ENCODE peak calls at places on chromosomes 16 and 17, in five cellular contexts. Q is lower leg skin, W is lower lobe of right lung, U is esophagus squamous epithelium, D is IMR-90. Y is an unnamed sample.

GRCh38 chr17:64707077-64707591 is 45.0 kb upstream of the SMURF2 start:
- DNase-seq in W (peak), Q (peak), U (peak), D (peak), Y (peak)

GRCh38 chr17:9204623-9205329 is 183.5 kb downstream of the NTN1 start:
- DNase-seq in U (no peak), D (no peak), W (no peak), Q (no peak), Y (no peak)

GRCh38 chr17:76414334-76415295 is 30.2 kb downstream of the SPHK1 start:
- DNase-seq in Q (no peak), D (peak), U (no peak), W (no peak), Y (peak)

GRCh38 chr16:11632455-11632921 is 35.8 kb upstream of the SNN start:
- DNase-seq in D (peak), Q (peak), W (peak), U (no peak), Y (peak)

GRCh38 chr17:81517339-81518112 is 4.9 kb upstream of the ACTG1 start:
- DNase-seq in Q (no peak), U (no peak), W (peak), D (no peak), Y (no peak)

GRCh38 chr17:72913315-72913714 is 179.2 kb downstream of the SLC39A11 start:
- DNase-seq in U (no peak), D (no peak), Q (no peak), W (no peak), Y (peak)

GRCh38 chr17:36703860-36704266 is 102.5 kb downstream of the MRM1 start:
- DNase-seq in D (peak), Q (no peak), W (peak), U (no peak), Y (peak)

GRCh38 chr17:9472094-9472493 is 103.5 kb downstream of the STX8 start:
- DNase-seq in D (peak), U (no peak), W (no peak), Q (peak), Y (no peak)

GRCh38 chr16:10314811-10315210 is 71.0 kb upstream of the ATF7IP2 start:
- DNase-seq in Q (no peak), W (no peak), D (no peak), U (no peak), Y (peak)

GRCh38 chr17:76733618-76733957 is 3.5 kb downstream of the SRSF2 start:
- DNase-seq in W (no peak), U (no peak), Q (no peak), D (no peak), Y (no peak)

GRCh38 chr17:82753201-82753464 is 1.3 kb downstream of the TBCD start:
- DNase-seq in Q (no peak), U (no peak), D (no peak), W (no peak), Y (no peak)
- H3K4me3 ChIP-seq in Q (no peak), U (peak), D (peak), W (peak), Y (peak)

GRCh38 chr17:28380572-28380907 is 9.0 kb downstream of the SARM1 start:
- DNase-seq in U (no peak), D (no peak), Q (no peak), W (no peak), Y (no peak)

GRCh38 chr17:28379814-28380571 is 8.5 kb downstream of the SARM1 start:
- DNase-seq in D (peak), Q (no peak), W (no peak), U (no peak), Y (peak)

GRCh38 chr17:28385037-28385797 is 13.7 kb downstream of the SARM1 start:
- DNase-seq in U (no peak), Q (no peak), D (no peak), W (peak), Y (no peak)

GRCh38 chr17:28384281-28385036 is 13.0 kb downstream of the SARM1 start:
- DNase-seq in W (peak), Q (peak), U (no peak), D (no peak), Y (no peak)

GRCh38 chr17:28381141-28381825 is 9.8 kb downstream of the SARM1 start:
- DNase-seq in D (no peak), W (peak), U (no peak), Q (no peak), Y (peak)
- H3K4me3 ChIP-seq in D (no peak), W (peak), U (peak), Q (no peak), Y (peak)

DNA sequence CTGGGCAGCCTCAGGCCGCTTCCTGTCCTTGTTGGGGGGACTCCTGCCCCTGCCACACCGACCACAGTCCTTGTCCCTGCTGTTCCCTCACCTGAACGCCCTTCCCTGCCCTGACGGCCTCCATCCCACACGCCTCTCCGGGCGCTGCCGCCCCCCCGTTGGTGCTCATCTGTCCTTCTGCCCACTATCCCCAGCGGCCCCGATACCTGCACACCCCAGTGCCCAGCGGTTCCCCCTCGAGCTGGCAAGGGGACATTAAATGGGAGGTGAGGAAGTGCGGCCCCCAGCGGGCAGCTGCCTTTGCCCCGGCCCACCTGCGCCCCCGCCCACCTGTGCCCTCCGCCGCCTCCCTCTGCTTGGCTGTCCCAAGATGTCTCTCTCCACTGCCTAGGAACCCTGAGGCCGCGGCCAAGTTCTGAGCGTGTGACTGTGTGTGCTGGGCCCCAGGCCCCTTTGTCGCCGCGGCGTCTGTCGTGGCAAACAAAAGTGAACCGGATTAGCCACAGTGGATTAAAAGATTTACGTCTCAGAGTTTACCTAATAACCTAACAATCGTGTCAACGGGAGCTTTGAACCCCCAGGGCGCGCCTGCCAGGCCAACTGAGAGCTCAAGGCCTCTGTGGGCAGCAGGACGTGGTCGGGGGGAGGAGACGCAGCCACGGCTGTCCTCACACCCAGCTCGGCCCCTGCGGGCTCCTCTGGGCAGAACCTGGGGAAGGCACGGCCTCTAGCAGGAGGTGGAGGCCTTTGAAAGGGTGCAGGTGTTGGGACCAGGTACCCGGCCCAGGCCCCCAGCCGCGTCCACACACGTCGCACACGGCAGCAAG is 7.6 kb upstream of the AXIN1 start:
- DNase-seq in U (no peak), W (no peak), D (no peak), Q (no peak), Y (no peak)
- H3K4me3 ChIP-seq in U (no peak), W (no peak), D (no peak), Q (no peak), Y (no peak)

GRCh38 chr17:50911890-50912289 is 45.7 kb upstream of the TOB1 start:
- DNase-seq in Q (no peak), D (no peak), U (no peak), W (no peak), Y (no peak)

GRCh38 chr17:50908860-50909764 is 43.0 kb upstream of the TOB1 start:
- DNase-seq in W (peak), Q (peak), U (no peak), D (no peak), Y (peak)

GRCh38 chr17:50911450-50911849 is 45.3 kb upstream of the TOB1 start:
- DNase-seq in Q (no peak), D (no peak), U (no peak), W (no peak), Y (no peak)

GRCh38 chr17:50908140-50908859 is 42.1 kb upstream of the TOB1 start:
- DNase-seq in U (no peak), D (no peak), Q (no peak), W (no peak), Y (no peak)

DNA sequence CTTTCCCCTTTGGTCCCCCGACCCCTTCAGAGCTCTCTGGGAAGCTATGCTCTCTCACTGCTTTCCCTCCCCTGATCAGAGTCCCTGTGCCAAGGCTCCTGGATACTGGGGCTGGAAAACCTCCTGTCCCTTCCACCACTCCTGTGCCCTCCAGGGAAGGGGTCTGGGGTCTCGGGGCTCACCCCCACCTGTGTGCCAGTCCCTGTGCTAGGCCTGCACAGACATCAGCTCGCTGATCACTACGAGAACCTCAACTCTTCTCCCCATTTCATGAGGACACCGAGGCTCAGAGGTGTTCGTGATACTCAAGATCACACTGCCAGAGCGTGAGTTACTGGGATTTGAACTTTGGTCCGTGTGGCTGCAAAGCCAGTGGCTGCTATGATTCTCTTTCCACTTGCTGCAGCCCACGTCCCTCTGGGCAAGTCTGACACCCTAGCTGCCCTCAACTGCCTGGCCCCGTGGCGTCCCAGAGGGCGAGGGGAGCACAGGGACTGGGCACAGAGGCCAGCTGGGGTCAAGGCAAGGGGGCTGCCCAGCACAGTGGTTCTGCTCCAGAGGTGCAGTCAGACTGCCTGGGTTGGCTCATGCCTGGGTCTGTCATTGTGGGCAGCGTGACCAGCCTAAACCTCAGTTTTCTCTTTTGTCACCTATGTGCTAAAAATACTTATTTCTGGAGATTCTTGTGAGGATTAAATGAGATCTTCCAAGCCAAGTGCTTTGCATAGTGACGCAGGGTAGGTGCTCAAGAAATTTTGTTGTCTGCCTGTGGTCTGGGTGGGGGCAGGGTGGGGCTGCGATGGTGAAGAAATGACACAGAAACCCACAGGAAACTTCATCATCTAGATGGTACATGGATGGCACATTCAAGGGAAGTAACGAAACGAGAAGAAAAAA is 43.9 kb upstream of the TOB1 start:
- DNase-seq in D (no peak), W (no peak), U (no peak), Q (no peak), Y (no peak)
- H3K4me3 ChIP-seq in D (no peak), W (no peak), U (peak), Q (no peak), Y (no peak)

DNA sequence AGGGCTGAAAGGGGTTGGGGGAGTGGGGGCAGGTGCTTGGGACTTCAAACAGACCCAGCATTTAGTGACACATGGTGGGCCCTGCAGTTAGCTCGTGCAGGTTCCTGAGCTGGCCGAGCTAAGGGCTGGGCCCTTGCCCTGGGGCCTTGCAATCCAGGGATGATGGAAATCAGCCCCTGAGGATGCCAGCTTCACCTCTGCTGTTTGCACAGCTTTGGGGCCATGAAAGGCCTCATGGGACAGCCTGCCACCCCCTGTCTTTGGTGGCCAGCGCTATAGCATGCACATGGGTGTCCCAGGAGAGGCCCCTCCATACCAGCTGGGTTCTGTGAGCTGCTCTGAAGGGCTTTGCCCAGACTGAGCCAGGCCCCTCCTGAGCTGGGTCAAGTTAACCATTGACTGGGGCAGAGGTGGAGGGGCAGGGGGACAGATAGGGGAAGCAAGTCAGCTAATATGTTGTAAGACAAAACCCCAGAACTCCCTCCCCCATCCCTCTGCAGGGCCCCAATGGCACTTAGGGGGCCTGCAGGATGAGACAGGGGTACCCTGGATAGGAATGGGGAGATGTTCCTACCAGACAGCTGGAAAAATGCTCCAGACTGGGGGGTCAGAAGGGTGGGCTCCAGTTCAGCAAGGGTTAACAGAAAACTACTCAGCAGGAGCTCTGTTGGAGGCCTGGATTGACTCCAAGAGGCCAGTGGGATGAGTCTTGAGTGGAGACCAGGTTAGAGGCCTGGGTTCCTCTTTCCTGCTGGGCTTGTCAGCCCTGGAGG is 679 bp downstream of the PRR15L start:
- DNase-seq in U (no peak), W (no peak), D (peak), Q (no peak), Y (no peak)
- H3K4me3 ChIP-seq in U (peak), W (peak), D (no peak), Q (no peak), Y (no peak)

GRCh38 chr16:3984111-3985060 is 103.9 kb upstream of the CREBBP start:
- DNase-seq in D (no peak), Q (no peak), W (no peak), U (no peak), Y (no peak)
- H3K4me3 ChIP-seq in D (no peak), Q (no peak), W (no peak), U (no peak), Y (no peak)

DNA sequence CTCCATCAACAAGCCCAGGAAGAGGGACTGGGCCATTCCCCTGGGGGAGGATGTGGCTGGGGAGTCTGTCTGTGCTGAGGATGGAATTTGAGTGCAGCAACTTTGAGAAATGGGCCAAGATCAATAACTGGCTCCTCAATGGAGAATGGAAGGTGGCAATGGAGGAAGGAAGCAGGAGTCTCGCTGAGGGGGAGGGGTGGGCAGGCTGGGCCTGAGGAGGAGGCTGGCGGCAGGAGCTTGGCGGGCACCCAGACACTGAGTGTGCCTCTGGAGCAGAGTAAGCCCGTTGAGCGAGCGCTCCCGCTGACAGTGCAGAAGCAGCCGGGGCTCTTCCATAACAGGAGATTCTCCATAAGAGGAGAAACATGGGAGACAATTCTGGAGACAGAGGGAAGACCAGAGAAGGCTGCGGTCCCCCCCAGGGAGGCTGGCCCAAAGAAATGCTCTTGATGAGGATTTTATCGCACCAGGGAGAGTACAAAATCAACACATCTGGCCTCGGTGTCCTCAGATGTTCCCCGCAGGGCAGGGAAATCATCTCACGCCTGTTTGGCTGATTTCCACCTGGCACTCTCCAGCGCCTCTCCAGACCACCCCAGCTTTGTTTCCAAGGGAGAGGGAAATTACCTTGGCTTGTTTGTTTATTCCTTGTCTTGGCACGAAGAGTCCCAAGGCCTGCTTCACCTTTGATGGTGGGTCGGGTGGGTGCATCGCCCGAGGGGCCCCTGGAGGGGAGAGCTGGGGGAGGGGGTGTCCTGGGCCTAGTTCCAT is 2.8 kb upstream of the MMP15 start:
- DNase-seq in W (peak), Q (no peak), U (no peak), D (peak), Y (peak)
- H3K4me3 ChIP-seq in W (no peak), Q (no peak), U (no peak), D (no peak), Y (no peak)